ENCODE peak calls at places on chromosomes 13 and 19, in five cellular contexts. Z, J, P, S and L are unnamed samples.

GRCh38 chr19:1252818-1253513 is 4.6 kb downstream of the MIDN start:
- DNase-seq in Z (peak; percentile 95), J (no peak), P (peak; percentile 88), S (peak; percentile 96), L (no peak)

GRCh38 chr13:93388701-93389100 is 162.1 kb downstream of the GPC6 start:
- DNase-seq in Z (no peak), J (no peak), P (no peak), S (no peak), L (no peak)

GRCh38 chr13:25037057-25037813 is 58.7 kb upstream of the PABPC3 start:
- DNase-seq in Z (peak; percentile 77), J (peak; percentile 80), P (peak; percentile 31), S (peak; percentile 38), L (no peak)

GRCh38 chr13:108214511-108215383 is 589 bp downstream of the LIG4 start:
- DNase-seq in Z (peak; percentile 45), J (peak; percentile 50), P (peak; percentile 25), S (no peak), L (peak; percentile 45)

GRCh38 chr19:18223860-18224524 is 2.2 kb downstream of the PDE4C start:
- DNase-seq in Z (peak; percentile 64), J (peak; percentile 73), P (peak; percentile 39), S (no peak), L (no peak)

GRCh38 chr19:1850809-1851544 is 2.7 kb upstream of the REXO1 start:
- DNase-seq in Z (no peak), J (no peak), P (no peak), S (no peak), L (no peak)

GRCh38 chr13:40235160-40235796 is 431.2 kb downstream of the FOXO1 start:
- DNase-seq in Z (no peak), J (no peak), P (no peak), S (peak; percentile 30), L (no peak)

GRCh38 chr19:4969772-4970531 is 1.0 kb downstream of the KDM4B start:
- DNase-seq in Z (no peak), J (no peak), P (no peak), S (no peak), L (no peak)

GRCh38 chr19:54420383-54421168 is 5.3 kb downstream of the TTYH1 start:
- DNase-seq in Z (peak; percentile 76), J (no peak), P (peak; percentile 74), S (no peak), L (no peak)

GRCh38 chr19:8831832-8832131 is 322 bp downstream of the ZNF558 start:
- DNase-seq in Z (no peak), J (no peak), P (no peak), S (no peak), L (peak; percentile 24)

GRCh38 chr13:25473864-25474263 is 102.1 kb downstream of the ATP8A2 start:
- DNase-seq in Z (no peak), J (no peak), P (no peak), S (no peak), L (no peak)

GRCh38 chr13:99083976-99084375 is 106.1 kb upstream of the DOCK9 start:
- DNase-seq in Z (no peak), J (no peak), P (no peak), S (no peak), L (no peak)

GRCh38 chr13:110445183-110445582 is 116.3 kb downstream of the RAB20 start:
- DNase-seq in Z (no peak), J (no peak), P (no peak), S (no peak), L (no peak)

GRCh38 chr19:29764322-29764721 is 47.5 kb upstream of the CCNE1 start:
- DNase-seq in Z (no peak), J (no peak), P (no peak), S (no peak), L (no peak)

GRCh38 chr19:28634031-28634328 is 579.0 kb downstream of the UQCRFS1 start:
- DNase-seq in Z (no peak), J (no peak), P (no peak), S (no peak), L (no peak)
- TF ChIP-seq CTCF in Z (no peak), J (no peak), P (no peak), S (no peak), L (no peak)

DNA sequence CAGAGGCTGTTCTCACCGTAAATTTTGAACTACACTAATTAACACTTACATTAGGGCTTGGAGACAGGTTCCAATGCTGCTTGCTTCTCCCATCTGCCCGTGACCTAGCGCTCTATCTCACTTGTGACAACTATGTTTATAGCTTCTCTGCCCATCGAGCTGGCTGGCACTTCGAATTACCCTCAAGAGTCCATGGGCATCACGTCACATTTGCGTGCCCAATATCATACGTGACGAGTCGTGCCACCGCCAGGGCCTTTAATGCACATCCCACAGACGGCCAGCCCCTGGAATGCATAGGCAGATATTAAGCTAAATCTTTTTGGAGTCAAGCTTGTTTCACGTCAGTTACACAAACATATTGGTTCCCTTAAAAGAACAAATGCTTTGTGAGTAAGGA is 358.0 kb upstream of the TSHZ3 start:
- DNase-seq in Z (no peak), J (no peak), P (no peak), S (no peak), L (no peak)
- TF ChIP-seq CTCF in Z (no peak), J (no peak), P (no peak), S (no peak), L (no peak)

GRCh38 chr13:111549464-111549863 is 229.0 kb downstream of the TEX29 start:
- DNase-seq in Z (no peak), J (no peak), P (no peak), S (no peak), L (no peak)

GRCh38 chr13:111552891-111553637 is 232.6 kb downstream of the TEX29 start:
- DNase-seq in Z (no peak), J (no peak), P (no peak), S (no peak), L (no peak)

GRCh38 chr13:111550062-111550461 is 229.6 kb downstream of the TEX29 start:
- DNase-seq in Z (no peak), J (no peak), P (no peak), S (no peak), L (no peak)

GRCh38 chr13:111548805-111549204 is 228.4 kb downstream of the TEX29 start:
- DNase-seq in Z (no peak), J (no peak), P (no peak), S (no peak), L (no peak)

GRCh38 chr13:111551421-111551820 is 231.0 kb downstream of the TEX29 start:
- DNase-seq in Z (no peak), J (no peak), P (no peak), S (no peak), L (no peak)
- TF ChIP-seq CTCF in Z (no peak), J (no peak), P (no peak), S (no peak), L (no peak)

DNA sequence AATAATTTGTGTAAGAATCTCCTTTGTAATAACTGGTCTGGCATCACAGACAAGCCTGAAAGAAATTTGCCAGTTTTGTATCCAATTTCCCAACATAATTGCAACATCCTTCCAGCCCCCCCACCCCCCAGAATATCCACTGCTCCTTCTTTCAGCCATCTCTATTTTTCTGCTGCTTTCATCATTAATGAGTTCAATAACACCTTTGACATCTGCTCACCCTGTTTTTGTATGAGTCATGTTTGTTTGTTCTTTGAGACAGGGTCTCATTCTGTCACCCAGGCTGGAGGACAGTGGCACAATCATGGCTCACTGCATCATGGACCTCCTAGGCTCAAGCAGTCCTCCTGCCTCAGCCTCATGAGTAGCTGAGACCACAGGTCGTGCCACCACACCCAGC is 6.9 kb upstream of the ZC3H4 start:
- DNase-seq in Z (no peak), J (no peak), P (no peak), S (no peak), L (no peak)
- TF ChIP-seq CTCF in Z (no peak), J (no peak), P (no peak), S (no peak), L (no peak)

DNA sequence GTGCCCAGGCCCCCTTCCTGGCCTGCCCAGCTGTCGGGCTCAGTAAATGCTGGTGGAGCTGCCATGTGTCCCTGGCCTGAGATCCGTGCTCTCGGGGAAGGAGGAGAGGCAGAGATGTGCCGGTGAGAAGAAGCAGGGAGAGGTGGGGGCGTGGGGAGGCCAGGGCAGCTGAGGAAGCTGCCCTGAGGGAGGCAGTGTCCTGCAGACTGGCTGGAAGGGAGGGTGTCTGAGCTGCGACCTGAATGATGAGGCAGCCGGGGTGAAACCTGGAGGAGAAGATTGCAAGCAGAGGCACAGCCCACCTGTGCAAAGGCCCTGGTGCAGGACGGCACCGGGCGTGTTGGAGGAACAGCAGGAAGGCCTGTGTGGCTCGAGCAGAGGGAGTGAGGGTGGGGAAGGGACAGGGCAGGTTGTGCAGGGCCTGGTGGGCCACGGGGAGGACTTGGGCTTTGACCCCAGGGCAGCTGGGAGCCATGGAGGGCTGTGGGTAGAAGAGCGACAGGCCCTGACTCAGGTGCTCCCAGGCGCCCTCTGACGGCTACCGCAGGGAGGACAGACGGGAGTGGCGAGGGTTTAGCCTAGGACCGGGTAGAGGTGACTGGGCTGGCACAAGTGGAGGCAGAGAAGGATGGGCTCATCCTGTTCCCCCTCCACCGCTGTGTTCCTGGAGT is 14.0 kb upstream of the CELF5 start:
- DNase-seq in Z (peak; percentile 52), J (peak; percentile 64), P (no peak), S (no peak), L (no peak)
- TF ChIP-seq CTCF in Z (peak; percentile 46), J (peak; percentile 95), P (peak; percentile 54), S (peak; percentile 61), L (no peak)

GRCh38 chr19:12550951-12551832 is at the start of gene ZNF564:
- DNase-seq in Z (peak; percentile 97), J (peak; percentile 98), P (peak; percentile 96), S (peak; percentile 90), L (peak; percentile 88)
- TF ChIP-seq CTCF in Z (no peak), J (no peak), P (no peak), S (no peak), L (no peak)

GRCh38 chr19:13899393-13899792 is 6.5 kb downstream of the BRME1 start:
- DNase-seq in Z (no peak), J (no peak), P (no peak), S (no peak), L (no peak)

GRCh38 chr19:13899912-13900584 is 5.9 kb downstream of the BRME1 start:
- DNase-seq in Z (no peak), J (no peak), P (no peak), S (no peak), L (no peak)

GRCh38 chr19:13905634-13906524 is at the start of the genes BRME1 and CC2D1A:
- DNase-seq in Z (peak; percentile 96), J (peak; percentile 95), P (peak; percentile 94), S (peak; percentile 37), L (peak; percentile 92)

GRCh38 chr19:13906525-13906904 is 514 bp downstream of the CC2D1A start:
- DNase-seq in Z (peak; percentile 55), J (peak; percentile 30), P (no peak), S (no peak), L (no peak)

GRCh38 chr19:13902993-13903555 is 2.8 kb downstream of the BRME1 start:
- DNase-seq in Z (no peak), J (peak; percentile 31), P (no peak), S (no peak), L (no peak)
- TF ChIP-seq CTCF in Z (peak; percentile 33), J (peak; percentile 53), P (peak; percentile 32), S (peak; percentile 6), L (no peak)

DNA sequence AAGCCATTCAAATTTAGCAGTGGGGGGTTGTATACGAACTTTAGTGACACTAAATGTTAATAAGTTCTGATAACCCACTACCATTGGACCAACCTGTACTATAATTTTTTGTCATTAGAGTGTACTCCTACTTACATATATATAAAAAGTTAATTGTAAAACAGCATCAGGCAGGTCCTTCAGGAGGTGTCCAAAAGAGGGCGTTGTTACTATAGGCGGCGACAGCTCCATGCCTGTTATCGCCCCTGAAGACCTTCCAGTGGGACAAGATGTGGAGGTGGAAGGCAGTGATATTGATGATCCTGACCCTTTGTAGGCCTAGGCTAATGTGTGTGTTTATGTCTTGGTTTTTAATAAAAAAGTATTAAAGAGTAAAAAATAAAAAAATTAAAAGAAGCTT is 27.5 kb downstream of the SPRYD7 start:
- DNase-seq in Z (no peak), J (no peak), P (no peak), S (no peak), L (no peak)
- TF ChIP-seq CTCF in Z (no peak), J (no peak), P (peak; percentile 4), S (no peak), L (no peak)